ENCODE peak calls at places on chromosomes 1 and 21, in nine cellular contexts. B is prostate gland; Q is GM23248; W is GM23338; O is right cardiac atrium; G is RWPE1; S is CD4-positive, alpha-beta T cell; F is stomach; L is esophagus squamous epithelium. Z is an unnamed sample.

GRCh38 chr1:181079382-181079781 is 9.1 kb upstream of the IER5 start:
- DNase-seq in B (no peak), F (no peak), Q (no peak), G (no peak), S (no peak), L (no peak), W (no peak), O (no peak), Z (no peak)

GRCh38 chr21:39156024-39156423 is 27.2 kb downstream of the PSMG1 start:
- DNase-seq in O (no peak), Q (no peak), F (no peak), G (no peak), W (no peak), S (no peak), L (no peak), B (no peak), Z (no peak)

GRCh38 chr1:78607334-78607927 is 12.8 kb upstream of the IFI44L start:
- DNase-seq in Q (peak), B (no peak), G (peak), F (no peak), L (no peak), S (no peak), W (peak), O (no peak), Z (no peak)

GRCh38 chr1:209674957-209675566 is at the start of gene G0S2:
- DNase-seq in L (no peak), O (peak), B (peak), W (peak), S (no peak), F (peak), G (no peak), Q (peak), Z (peak)

GRCh38 chr1:63448741-63449140 is 74.3 kb downstream of the ITGB3BP start:
- DNase-seq in G (no peak), Q (peak), F (no peak), L (no peak), W (no peak), O (no peak), S (no peak), B (no peak), Z (no peak)

GRCh38 chr1:99943238-99943794 is 26.5 kb upstream of the SLC35A3 start:
- DNase-seq in S (no peak), W (no peak), G (no peak), B (no peak), F (no peak), L (no peak), Q (peak), O (no peak), Z (no peak)

GRCh38 chr1:162663086-162663485 is 30.8 kb downstream of the DDR2 start:
- DNase-seq in O (no peak), L (no peak), G (no peak), Q (peak), B (no peak), W (no peak), S (no peak), F (no peak), Z (no peak)

GRCh38 chr1:58783090-58783992 is 506 bp downstream of the JUN start:
- DNase-seq in S (peak), Q (peak), O (peak), F (peak), W (peak), L (peak), B (peak), G (no peak), Z (peak)

GRCh38 chr1:7582439-7582972 is 188.6 kb upstream of the VAMP3 start:
- DNase-seq in L (no peak), F (no peak), B (no peak), W (no peak), O (peak), Q (no peak), S (no peak), G (no peak), Z (no peak)

GRCh38 chr1:209349372-209350324 is 233.9 kb upstream of the CAMK1G start:
- DNase-seq in O (no peak), G (no peak), F (no peak), B (no peak), S (no peak), W (no peak), Q (peak), L (no peak), Z (no peak)

GRCh38 chr1:183989078-183989577 is 48.4 kb downstream of the COLGALT2 start:
- DNase-seq in F (no peak), L (no peak), W (no peak), G (peak), Q (peak), S (no peak), B (no peak), O (peak), Z (peak)

DNA sequence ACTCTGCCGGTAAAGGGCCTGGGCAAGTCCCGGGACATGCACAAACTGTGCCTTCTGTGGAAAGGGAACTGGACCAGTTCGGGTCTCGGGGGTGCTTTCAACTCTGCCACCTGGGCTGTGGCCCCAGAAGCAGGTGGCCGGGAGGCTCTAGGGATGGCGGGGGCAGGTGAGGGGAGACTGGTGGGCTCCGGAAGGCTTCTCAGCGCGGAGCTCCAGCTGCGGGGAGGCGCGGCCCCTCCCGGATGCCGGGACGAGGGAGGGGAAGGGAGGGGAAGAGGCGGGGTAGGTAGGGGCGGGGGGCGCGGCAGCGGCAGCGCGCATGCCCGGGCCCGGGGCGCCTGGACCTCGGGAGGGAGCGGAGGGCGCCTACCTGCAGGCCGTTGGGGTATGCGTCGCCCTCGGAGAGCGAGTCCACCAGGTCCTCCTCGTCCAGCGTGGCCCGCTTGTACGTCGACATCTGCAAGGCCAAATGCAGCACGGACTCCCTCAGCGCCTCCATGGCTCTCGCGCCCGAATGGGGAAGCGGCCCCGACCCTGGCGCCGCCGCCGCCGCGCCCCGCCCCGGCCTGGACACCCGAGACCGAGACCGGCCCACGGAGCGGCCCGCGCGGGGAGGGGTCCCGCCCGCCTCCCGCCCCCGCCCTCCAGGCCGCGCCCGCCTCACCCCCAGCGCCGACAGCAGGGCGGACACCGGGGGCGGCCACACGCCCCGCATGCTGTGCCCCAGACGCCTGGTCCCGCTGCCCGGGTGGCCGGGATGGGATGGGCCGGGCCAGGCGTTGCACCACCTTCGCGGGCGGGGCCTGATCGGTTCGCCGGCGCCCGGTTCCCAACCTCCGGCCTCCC is at the start of gene ECE1:
- DNase-seq in O (peak), Q (peak), B (no peak), L (no peak), G (peak), F (peak), W (peak), S (peak), Z (peak)
- H3K27ac ChIP-seq in O (peak), Q (no peak), B (peak), L (peak), G (peak), F (peak), W (no peak), S (peak), Z (peak)

DNA sequence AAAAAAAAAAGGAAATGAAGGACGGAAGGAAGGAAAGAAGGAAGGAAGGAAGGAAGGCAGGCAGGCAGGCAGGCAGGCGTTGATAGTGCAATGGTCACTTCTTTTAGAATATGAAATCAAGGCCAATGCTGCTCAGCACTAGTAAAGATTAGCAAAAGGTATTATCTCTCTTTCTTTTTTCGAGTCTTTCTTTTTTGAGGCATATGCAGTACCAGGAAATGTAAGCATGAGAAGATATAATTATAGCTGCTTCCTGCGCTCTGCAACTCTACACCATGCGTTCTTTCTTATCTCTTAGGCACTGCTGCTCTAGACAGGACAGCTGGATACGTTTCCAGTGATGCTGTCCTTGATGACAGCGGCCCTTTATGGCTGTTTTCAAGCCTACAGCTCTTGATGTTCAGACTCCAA is 1512.5 kb upstream of the B3GALT2 start:
- DNase-seq in F (no peak), B (no peak), L (no peak), O (no peak), W (no peak), Q (no peak), G (no peak), S (no peak), Z (no peak)
- H3K27ac ChIP-seq in F (no peak), B (no peak), L (no peak), O (no peak), W (no peak), Q (no peak), G (no peak), S (no peak), Z (no peak)

GRCh38 chr1:237482777-237483176 is 407.9 kb downstream of the ZP4 start:
- DNase-seq in G (no peak), W (no peak), O (no peak), F (no peak), S (no peak), L (no peak), B (no peak), Q (no peak), Z (no peak)

GRCh38 chr1:237473896-237474295 is 416.8 kb downstream of the ZP4 start:
- DNase-seq in G (no peak), O (no peak), F (no peak), Q (no peak), S (no peak), L (no peak), B (no peak), W (no peak), Z (no peak)

GRCh38 chr1:237478082-237478481 is 412.6 kb downstream of the ZP4 start:
- DNase-seq in Q (no peak), W (no peak), F (no peak), B (no peak), O (no peak), S (no peak), L (no peak), G (no peak), Z (no peak)

DNA sequence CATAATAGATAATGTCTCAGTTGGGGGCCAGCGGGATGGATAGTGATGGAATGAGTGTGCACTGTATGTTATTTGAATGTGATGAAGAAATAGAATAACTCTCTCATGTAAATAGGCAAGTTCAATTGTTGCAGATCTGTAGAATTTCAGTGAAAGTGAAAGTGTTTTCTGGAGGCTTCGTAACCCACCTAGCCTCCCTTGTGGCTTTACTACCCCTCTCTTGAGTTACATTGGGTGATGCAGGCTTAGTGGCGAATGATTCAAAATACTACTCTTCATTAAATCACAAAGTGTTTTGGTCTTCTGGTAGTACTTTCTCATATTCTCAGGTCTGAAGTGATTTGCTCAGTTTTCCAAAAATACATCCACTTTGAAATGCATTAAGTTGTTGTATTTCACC is 411.9 kb downstream of the ZP4 start:
- DNase-seq in G (no peak), S (no peak), L (no peak), B (no peak), O (no peak), Q (no peak), F (no peak), W (no peak), Z (no peak)
- H3K27ac ChIP-seq in G (no peak), S (no peak), L (no peak), B (no peak), O (no peak), Q (no peak), F (no peak), W (no peak), Z (no peak)

DNA sequence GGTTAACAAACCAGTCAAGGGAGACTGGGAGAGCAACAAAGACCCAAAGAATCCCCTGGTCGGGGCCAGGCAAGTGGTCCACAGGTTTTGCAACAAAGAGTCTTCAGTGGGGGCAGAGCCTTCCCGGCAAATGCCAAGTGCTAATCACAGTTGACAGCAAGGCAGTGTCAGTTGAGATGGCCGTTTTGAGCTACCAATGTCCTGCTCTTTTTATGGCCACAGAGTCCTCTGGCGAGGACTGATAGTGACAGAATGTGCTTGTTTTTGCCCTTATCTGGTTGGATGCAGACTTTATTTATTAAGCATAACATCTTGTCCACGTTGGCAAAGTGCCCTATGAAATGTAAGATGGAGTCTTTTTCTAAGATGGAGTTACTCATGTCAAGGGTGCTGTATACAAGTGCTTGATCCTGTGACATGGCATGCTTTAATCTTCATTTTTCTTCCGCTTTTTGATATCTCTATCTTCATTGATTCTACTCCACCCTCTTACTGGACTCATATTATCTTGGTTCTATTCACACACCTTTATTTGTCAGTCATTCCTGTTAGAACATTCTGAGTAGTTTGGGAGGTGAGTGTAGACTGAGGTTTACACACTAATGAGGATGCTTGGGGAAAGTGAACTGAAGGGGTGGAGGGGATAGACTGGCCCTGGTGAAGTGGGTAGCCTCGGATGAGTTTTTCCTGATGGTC is 51.8 kb downstream of the KCNK1 start:
- DNase-seq in L (no peak), S (no peak), B (no peak), F (no peak), Q (no peak), G (no peak), O (peak), W (no peak), Z (no peak)
- H3K27ac ChIP-seq in L (no peak), S (no peak), B (no peak), F (peak), Q (no peak), G (no peak), O (peak), W (no peak), Z (peak)

DNA sequence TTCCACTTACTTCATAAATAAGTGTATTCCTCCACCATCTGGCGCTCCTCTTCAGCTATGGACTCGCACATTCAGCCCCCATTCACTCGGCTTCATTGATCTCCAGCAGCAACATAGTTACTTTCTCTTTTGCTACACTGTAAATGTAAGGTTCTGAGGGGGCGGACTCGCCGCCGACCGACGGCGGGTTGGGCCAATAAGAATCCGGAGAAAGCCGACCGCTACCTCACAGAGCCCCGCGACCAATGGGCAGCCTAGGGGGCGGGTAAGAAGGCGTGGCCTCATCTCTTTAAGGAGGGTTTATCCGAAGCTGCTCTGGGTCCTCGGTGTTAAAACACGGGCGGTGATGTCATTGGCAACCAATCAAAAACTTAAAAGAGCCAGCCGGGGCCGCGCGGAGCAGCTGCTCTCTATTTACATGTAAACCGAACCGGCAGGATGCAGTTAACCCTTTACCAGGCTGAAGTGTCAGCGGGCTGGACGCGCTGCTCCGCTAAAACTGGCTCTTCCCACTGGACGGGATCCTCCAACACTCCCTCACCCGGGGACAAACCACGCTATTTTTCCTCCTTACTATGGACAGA is at the start of gene DUSP10:
- DNase-seq in Q (peak), S (peak), B (peak), G (peak), F (peak), O (peak), L (peak), W (peak), Z (peak)
- H3K27ac ChIP-seq in Q (peak), S (peak), B (peak), G (peak), F (peak), O (peak), L (peak), W (no peak), Z (peak)